ENCODE peak calls at places on chromosomes 11 and 22, in four cellular contexts. O is activated T-helper 1 cell treated with anti-CD3 and anti-CD28 coated beads, Interleukin-12 subunit alpha, Interleukin-12 subunit beta, Interleukin-2, Interleukin-4 antibody, amounts not matched to agents 30 ng/mL and 10 ng/mL and 1 ng/mL, durations not matched to agents 14 hours and 24 hours and 36 hours; W is PC-3; H is head of caudate nucleus. Y is an unnamed sample.

GRCh38 chr22:17149073-17149815 is 9.8 kb downstream of the HDHD5 start:
- DNase-seq in O (no peak), W (no peak), H (no peak), Y (no peak)

GRCh38 chr22:30015846-30016245 is 64.4 kb upstream of the HORMAD2 start:
- DNase-seq in O (no peak), W (peak; percentile 35), H (no peak), Y (peak; percentile 87)

GRCh38 chr11:42043312-42043711 is 583.9 kb upstream of the LRRC4C start:
- DNase-seq in O (no peak), W (peak; percentile 49), H (peak; percentile 11), Y (peak; percentile 67)

GRCh38 chr22:49404576-49405199 is 423.0 kb downstream of the BRD1 start:
- DNase-seq in O (no peak), W (no peak), H (no peak), Y (no peak)

GRCh38 chr11:848988-849824 is 6.6 kb downstream of the TSPAN4 start:
- DNase-seq in O (no peak), W (no peak), H (no peak), Y (no peak)

GRCh38 chr22:37193629-37194191 is 5.7 kb upstream of the C1QTNF6 start:
- DNase-seq in O (peak; percentile 49), W (no peak), H (no peak), Y (no peak)

GRCh38 chr11:19377855-19378254 is 137.1 kb upstream of the E2F8 start:
- DNase-seq in O (no peak), W (no peak), H (no peak), Y (no peak)

GRCh38 chr11:93984205-93984586 is 37.0 kb upstream of the HEPHL1 start:
- DNase-seq in O (no peak), W (peak; percentile 38), H (no peak), Y (peak; percentile 10)

GRCh38 chr22:30855266-30855665 is 113.3 kb downstream of the MORC2 start:
- DNase-seq in O (no peak), W (no peak), H (no peak), Y (no peak)

GRCh38 chr22:40417881-40418280 is 47.5 kb downstream of the SGSM3 start:
- DNase-seq in O (no peak), W (no peak), H (no peak), Y (no peak)

GRCh38 chr11:115660072-115660805 is 156.0 kb upstream of the CADM1 start:
- DNase-seq in O (no peak), W (no peak), H (no peak), Y (no peak)

GRCh38 chr11:101390539-101390938 is 193.3 kb downstream of the TRPC6 start:
- DNase-seq in O (no peak), W (peak; percentile 53), H (no peak), Y (no peak)

GRCh38 chr11:85299247-85299646 is 327.9 kb downstream of the DLG2 start:
- DNase-seq in O (no peak), W (peak; percentile 30), H (no peak), Y (peak; percentile 6)

GRCh38 chr22:40939202-40939601 is 12.0 kb upstream of the RBX1 start:
- DNase-seq in O (no peak), W (no peak), H (no peak), Y (no peak)

GRCh38 chr11:87628161-87628560 is 547.1 kb downstream of the RAB38 start:
- DNase-seq in O (no peak), W (no peak), H (no peak), Y (no peak)

GRCh38 chr11:6320411-6321207 is at the start of gene CAVIN3:
- DNase-seq in O (peak; percentile 63), W (peak; percentile 15), H (peak; percentile 15), Y (peak; percentile 78)

GRCh38 chr11:103110406-103110805 is 1.2 kb downstream of the DYNC2H1 start:
- DNase-seq in O (no peak), W (peak; percentile 60), H (no peak), Y (peak; percentile 14)

GRCh38 chr11:131253142-131253884 is 117.1 kb upstream of the NTM start:
- DNase-seq in O (no peak), W (no peak), H (no peak), Y (no peak)

GRCh38 chr11:76348348-76348747 is 32.6 kb downstream of the THAP12 start:
- DNase-seq in O (no peak), W (no peak), H (no peak), Y (no peak)

GRCh38 chr22:37546436-37547248 is 13.6 kb upstream of the CDC42EP1 start:
- DNase-seq in O (no peak), W (no peak), H (peak; percentile 74), Y (no peak)

GRCh38 chr11:40716344-40717178 is 742.9 kb downstream of the LRRC4C start:
- DNase-seq in O (no peak), W (no peak), H (no peak), Y (no peak)

GRCh38 chr22:30424471-30425326 is 869 bp upstream of the MTFP1 start:
- DNase-seq in O (no peak), W (no peak), H (no peak), Y (no peak)

GRCh38 chr11:10456519-10456918 is 1.5 kb downstream of the AMPD3 start:
- DNase-seq in O (no peak), W (no peak), H (no peak), Y (no peak)

GRCh38 chr11:103842191-103842590 is 194.2 kb upstream of the DDI1 start:
- DNase-seq in O (no peak), W (no peak), H (no peak), Y (peak; percentile 56)

GRCh38 chr11:73343076-73343833 is 32.9 kb upstream of the RELT start:
- DNase-seq in O (no peak), W (peak; percentile 21), H (no peak), Y (no peak)

GRCh38 chr22:32120603-32121002 is 38.5 kb downstream of the C22orf42 start:
- DNase-seq in O (no peak), W (no peak), H (no peak), Y (no peak)

Y was measured in astrocyte.